ENCODE peak calls at places on chromosomes 5 and 9, in five cellular contexts. I is IMR-90, D is GM12878, Q is A549, J is HepG2. X is an unnamed sample.
A peak's percentile ranks its signal among the peaks of the same experiment; 100 is the strongest.

GRCh38 chr5:107455111-107455544 is 215.6 kb downstream of the EFNA5 start:
- DNase-seq in I (peak; percentile 39), D (no peak), Q (no peak), J (no peak), X (no peak)

GRCh38 chr9:124503713-124504529 is 3.3 kb downstream of the NR5A1 start:
- DNase-seq in I (no peak), D (no peak), Q (no peak), J (no peak), X (no peak)

GRCh38 chr5:170479484-170479883 is 24.3 kb upstream of the KCNIP1 start:
- DNase-seq in I (peak; percentile 21), D (no peak), Q (peak; percentile 68), J (no peak), X (no peak)

GRCh38 chr5:373710-374602 is 52.4 kb downstream of the AHRR start:
- DNase-seq in I (peak; percentile 77), D (no peak), Q (peak; percentile 34), J (no peak), X (peak; percentile 85)

GRCh38 chr5:39599721-39600431 is 175.1 kb upstream of the DAB2 start:
- DNase-seq in I (peak; percentile 72), D (no peak), Q (peak; percentile 17), J (no peak), X (no peak)

GRCh38 chr9:16100596-16101091 is 547.8 kb downstream of the CCDC171 start:
- DNase-seq in I (peak; percentile 71), D (no peak), Q (no peak), J (no peak), X (no peak)

GRCh38 chr9:126915846-126916543 is 1.4 kb downstream of the RALGPS1 start:
- DNase-seq in I (no peak), D (no peak), Q (no peak), J (peak; percentile 22), X (no peak)

GRCh38 chr9:90099262-90099982 is 494.6 kb downstream of the GADD45G start:
- DNase-seq in I (peak; percentile 13), D (no peak), Q (no peak), J (peak; percentile 12), X (no peak)

GRCh38 chr9:16811987-16812685 is 58.3 kb downstream of the BNC2 start:
- DNase-seq in I (no peak), D (no peak), Q (no peak), J (no peak), X (no peak)

GRCh38 chr5:76341935-76342334 is 61.1 kb upstream of the IQGAP2 start:
- DNase-seq in I (no peak), D (no peak), Q (no peak), J (no peak), X (no peak)

GRCh38 chr5:142821733-142822487 is 51.7 kb downstream of the ARHGAP26 start:
- DNase-seq in I (peak; percentile 93), D (no peak), Q (peak; percentile 76), J (peak; percentile 85), X (no peak)

GRCh38 chr9:126671381-126671831 is 57.7 kb downstream of the LMX1B start:
- DNase-seq in I (no peak), D (no peak), Q (no peak), J (no peak), X (no peak)

GRCh38 chr5:76351577-76351976 is 51.5 kb upstream of the IQGAP2 start:
- DNase-seq in I (no peak), D (peak; percentile 87), Q (no peak), J (no peak), X (no peak)

GRCh38 chr9:131334568-131335105 is 45.1 kb downstream of the PLPP7 start:
- DNase-seq in I (peak; percentile 38), D (no peak), Q (no peak), J (no peak), X (no peak)

GRCh38 chr9:122218885-122219855 is 9.6 kb downstream of the LHX6 start:
- DNase-seq in I (peak; percentile 26), D (no peak), Q (no peak), J (no peak), X (no peak)

GRCh38 chr5:114898602-114899001 is 271.1 kb downstream of the TRIM36 start:
- DNase-seq in I (no peak), D (no peak), Q (no peak), J (no peak), X (no peak)

GRCh38 chr5:102801375-102801774 is 46.3 kb downstream of the PAM start:
- DNase-seq in I (no peak), D (no peak), Q (no peak), J (no peak), X (no peak)

GRCh38 chr5:179766021-179766725 is 27.6 kb upstream of the LTC4S start:
- DNase-seq in I (peak; percentile 72), D (no peak), Q (no peak), J (no peak), X (no peak)

DNA sequence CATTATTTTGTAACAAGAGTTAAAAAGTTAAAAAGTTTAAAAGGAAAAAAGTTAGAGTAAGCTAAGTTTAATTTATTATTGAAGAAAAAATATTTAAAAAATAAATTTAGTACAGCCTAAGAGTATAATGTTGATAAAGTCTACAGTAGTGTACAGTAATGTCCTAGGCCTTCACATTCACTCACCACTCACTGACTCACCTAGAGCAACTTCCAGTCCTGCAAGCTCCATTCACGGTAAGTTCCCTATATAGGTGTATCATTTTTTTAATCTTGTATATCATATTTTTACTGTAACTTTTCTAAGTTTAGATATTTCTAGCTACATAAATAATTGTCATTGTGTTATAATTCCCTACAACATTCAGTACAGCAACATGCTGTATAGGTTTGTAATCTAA is 69.4 kb upstream of the PANK3 start:
- DNase-seq in I (no peak), D (no peak), Q (no peak), J (no peak), X (no peak)
- TF ChIP-seq BHLHE40 in I (no peak), D (no peak), Q (no peak), J (no peak), X (no peak)

GRCh38 chr5:96114736-96115466 is 153.2 kb upstream of the ELL2 start:
- DNase-seq in I (peak; percentile 70), D (no peak), Q (no peak), J (no peak), X (no peak)

GRCh38 chr5:96120120-96120519 is 158.5 kb upstream of the ELL2 start:
- DNase-seq in I (no peak), D (no peak), Q (no peak), J (no peak), X (no peak)

GRCh38 chr5:96121362-96121761 is 159.7 kb upstream of the ELL2 start:
- DNase-seq in I (no peak), D (no peak), Q (no peak), J (no peak), X (no peak)

GRCh38 chr5:96115467-96115812 is 153.8 kb upstream of the ELL2 start:
- DNase-seq in I (no peak), D (no peak), Q (no peak), J (no peak), X (no peak)

GRCh38 chr5:96117863-96118651 is 156.4 kb upstream of the ELL2 start:
- DNase-seq in I (peak; percentile 75), D (no peak), Q (no peak), J (peak; percentile 98), X (no peak)
- TF ChIP-seq BHLHE40 in I (no peak), D (no peak), Q (no peak), J (no peak), X (no peak)

DNA sequence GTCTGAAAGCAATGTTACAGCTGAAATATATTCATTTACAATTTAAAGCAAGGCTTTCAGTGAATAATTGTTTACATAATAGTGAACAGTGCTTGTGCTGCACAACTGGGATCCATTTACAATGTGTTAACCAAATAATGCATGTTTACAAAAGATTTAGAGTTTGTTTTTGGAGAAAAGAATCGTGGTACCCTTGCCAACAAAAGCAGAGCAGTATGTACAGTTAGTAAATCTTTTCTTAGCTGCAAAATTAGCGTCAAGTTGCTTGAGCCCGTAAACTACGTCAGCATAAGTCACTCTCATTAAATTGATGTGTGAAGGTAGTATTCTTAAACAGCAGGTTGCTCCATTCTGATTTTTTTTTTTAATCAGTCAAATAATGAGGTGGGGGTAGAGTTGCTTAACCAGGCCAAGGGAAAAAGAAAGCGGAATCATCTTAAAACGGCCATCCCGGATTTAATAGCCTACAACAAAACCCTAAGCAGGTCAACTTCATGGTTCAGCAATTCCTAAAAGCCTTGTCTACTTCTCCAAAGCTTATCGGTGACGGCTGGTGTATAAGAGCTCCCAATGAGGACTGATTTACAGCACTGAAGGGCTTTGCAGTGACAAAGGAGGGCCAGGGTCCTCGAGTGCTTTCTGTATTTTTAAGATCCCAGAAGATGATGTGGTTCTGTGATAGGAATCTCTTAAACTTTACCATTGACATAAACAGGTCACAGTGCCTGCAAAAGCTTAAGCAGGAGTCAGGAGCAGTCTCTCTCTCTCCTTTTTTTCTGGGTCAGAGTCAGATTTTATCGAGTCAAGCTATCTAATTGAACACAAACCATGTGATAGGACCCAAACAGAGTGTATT is 663.3 kb upstream of the ZNF608 start:
- DNase-seq in I (peak; percentile 7), D (no peak), Q (no peak), J (no peak), X (peak; percentile 39)
- TF ChIP-seq BHLHE40 in I (no peak), D (no peak), Q (no peak), J (no peak), X (no peak)

GRCh38 chr9:85142461-85143401 is 473.2 kb downstream of the NTRK2 start:
- DNase-seq in I (no peak), D (peak; percentile 16), Q (peak; percentile 3), J (peak; percentile 7), X (peak; percentile 48)
- TF ChIP-seq BHLHE40 in I (no peak), D (no peak), Q (no peak), J (no peak), X (no peak)

GRCh38 chr9:75084081-75084672 is 3.8 kb downstream of the NMRK1 start:
- DNase-seq in I (no peak), D (no peak), Q (no peak), J (peak; percentile 24), X (no peak)

GRCh38 chr9:75087279-75087823 is 604 bp downstream of the NMRK1 start:
- DNase-seq in I (peak; percentile 31), D (peak; percentile 57), Q (peak; percentile 20), J (peak; percentile 21), X (peak; percentile 18)

GRCh38 chr9:75086443-75087278 is 1.3 kb downstream of the NMRK1 start:
- DNase-seq in I (no peak), D (no peak), Q (no peak), J (peak; percentile 39), X (no peak)

GRCh38 chr9:75085640-75086039 is 2.3 kb downstream of the NMRK1 start:
- DNase-seq in I (no peak), D (no peak), Q (no peak), J (no peak), X (no peak)

GRCh38 chr9:75083188-75083976 is 4.6 kb downstream of the NMRK1 start:
- DNase-seq in I (no peak), D (no peak), Q (no peak), J (peak; percentile 74), X (peak; percentile 13)
- TF ChIP-seq BHLHE40 in I (no peak), D (no peak), Q (no peak), J (peak; percentile 64), X (no peak)

GRCh38 chr5:175657593-175658271 is at the start of gene HRH2:
- DNase-seq in I (no peak), D (no peak), Q (peak; percentile 60), J (no peak), X (no peak)
- TF ChIP-seq BHLHE40 in I (no peak), D (no peak), Q (no peak), J (no peak), X (no peak)

DNA sequence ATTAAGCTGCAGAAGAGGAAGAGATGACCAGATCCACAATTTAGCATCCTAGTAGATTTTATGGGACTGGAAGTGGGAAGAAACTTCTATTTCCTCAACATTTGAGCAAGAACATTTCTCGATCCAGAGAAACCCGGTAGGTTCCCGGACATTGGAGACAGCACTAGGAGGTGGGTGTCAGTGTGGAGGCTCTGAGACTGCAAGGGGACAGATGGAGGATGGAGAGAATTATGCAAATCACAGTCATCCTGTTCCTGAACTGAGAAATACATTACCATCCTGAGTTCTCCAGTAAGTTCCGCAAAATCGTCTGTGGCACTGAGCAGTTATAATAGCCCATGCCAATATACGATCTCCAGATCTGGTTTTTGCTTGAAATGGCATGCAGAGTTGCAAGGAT is 25.6 kb downstream of the GLDC start:
- DNase-seq in I (no peak), D (no peak), Q (no peak), J (no peak), X (no peak)
- TF ChIP-seq BHLHE40 in I (no peak), D (no peak), Q (no peak), J (no peak), X (no peak)

X was measured in HEK293T.